ENCODE peak calls at places on chromosomes 2 and 18, in four cellular contexts. W, A, B and F are unnamed samples. For H3K9me1, the result is how much of the 10 kb centered on the place peaks cover.

GRCh38 chr2:158239271-158239670 is 137.6 kb downstream of the UPP2 start:
- DNase-seq in W (no peak), A (no peak), B (no peak), F (no peak)

GRCh38 chr2:54122939-54123338 is 7.5 kb downstream of the ACYP2 start:
- DNase-seq in W (peak), A (no peak), B (peak), F (no peak)

GRCh38 chr2:137467246-137467862 is 496.9 kb upstream of the HNMT start:
- DNase-seq in W (no peak), A (peak), B (no peak), F (peak)

GRCh38 chr2:131475831-131476230 is at the start of gene TUBA3D:
- DNase-seq in W (no peak), A (no peak), B (no peak), F (no peak)

GRCh38 chr2:119826370-119826961 is 66.7 kb downstream of the PTPN4 start:
- DNase-seq in W (peak), A (peak), B (no peak), F (peak)

GRCh38 chr2:239182981-239183791 is 217.6 kb downstream of the HDAC4 start:
- DNase-seq in W (no peak), A (no peak), B (no peak), F (no peak)

GRCh38 chr18:48837676-48838075 is 113.1 kb downstream of the SMAD7 start:
- DNase-seq in W (no peak), A (no peak), B (no peak), F (no peak)

GRCh38 chr2:239343946-239344856 is 56.6 kb downstream of the HDAC4 start:
- DNase-seq in W (no peak), A (no peak), B (no peak), F (no peak)

GRCh38 chr2:191860760-191861466 is 14.0 kb upstream of the CAVIN2 start:
- DNase-seq in W (no peak), A (no peak), B (no peak), F (no peak)

GRCh38 chr2:96108578-96109561 is 7.5 kb downstream of the ADRA2B start:
- DNase-seq in W (no peak), A (no peak), B (no peak), F (no peak)
- H3K9ac ChIP-seq in W (no peak), A (peak), B (no peak), F (no peak)

GRCh38 chr2:107588960-107589542 is 237.6 kb upstream of the RGPD4 start:
- DNase-seq in W (peak), A (no peak), B (no peak), F (no peak)
- H3K9me1 ChIP-seq in W (under half), A (under half), B (under half), F (under half)

GRCh38 chr2:240567872-240568677 is at the start of gene RNPEPL1:
- DNase-seq in W (no peak), A (peak), B (no peak), F (peak)

GRCh38 chr2:240565267-240566202 is 2.7 kb upstream of the RNPEPL1 start:
- DNase-seq in W (peak), A (peak), B (no peak), F (peak)

GRCh38 chr2:240564571-240565266 is 3.6 kb upstream of the RNPEPL1 start:
- DNase-seq in W (peak), A (no peak), B (no peak), F (no peak)

GRCh38 chr2:240567137-240567871 is 980 bp upstream of the RNPEPL1 start:
- DNase-seq in W (no peak), A (no peak), B (no peak), F (peak)

DNA sequence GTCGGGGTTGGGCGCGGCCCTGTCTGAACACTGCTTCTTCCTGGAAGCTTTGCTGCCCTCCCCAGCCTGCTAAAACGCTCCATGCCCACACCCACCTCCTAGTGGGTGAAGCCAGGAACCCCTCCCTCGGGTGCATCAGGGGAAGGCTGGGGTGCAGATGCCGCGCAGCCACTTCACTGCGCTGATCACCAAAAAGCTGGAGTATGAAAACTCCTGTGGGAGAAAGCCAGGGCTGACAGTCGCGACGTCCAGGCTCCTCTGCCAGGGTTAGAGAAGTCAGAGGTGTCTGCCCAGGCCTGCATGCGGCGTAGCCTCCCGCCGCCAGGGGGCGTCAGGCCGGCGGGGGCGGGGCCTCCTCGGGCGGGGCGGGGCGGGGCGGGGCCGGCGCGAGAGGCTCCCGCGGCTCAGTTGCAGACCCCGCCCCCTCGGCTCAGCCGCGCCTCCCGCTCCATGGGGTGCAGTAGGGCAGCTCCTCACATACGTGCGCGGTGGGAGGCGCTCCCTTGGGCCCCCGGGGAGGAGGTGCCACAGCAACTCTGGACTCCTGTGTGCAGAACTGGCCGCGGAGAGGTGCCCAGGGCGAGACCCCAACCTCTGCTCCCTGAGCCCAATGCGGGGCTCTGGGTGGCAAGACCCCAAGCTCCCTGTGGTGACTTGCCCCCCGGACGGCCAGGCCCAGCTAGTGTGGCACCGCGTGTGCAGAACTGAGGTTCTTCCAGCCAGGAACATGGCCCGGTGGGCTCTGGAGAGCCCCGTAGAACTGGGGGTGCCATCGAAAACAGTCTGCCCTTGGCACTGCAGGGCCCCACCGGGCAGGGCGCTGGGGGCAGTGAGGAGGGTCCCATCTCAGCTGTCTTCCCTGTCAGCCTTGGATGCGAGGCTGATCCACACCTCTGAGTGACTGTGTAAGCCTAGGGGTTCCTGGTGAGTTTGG is 1.8 kb upstream of the RNPEPL1 start:
- DNase-seq in W (peak), A (peak), B (no peak), F (peak)
- H3K4me2 ChIP-seq in W (peak), A (peak), B (peak), F (peak)

GRCh38 chr18:9706081-9706935 is 1.8 kb upstream of the RAB31 start:
- DNase-seq in W (peak), A (no peak), B (no peak), F (no peak)

GRCh38 chr18:9707381-9708056 is 582 bp upstream of the RAB31 start:
- DNase-seq in W (peak), A (no peak), B (no peak), F (peak)

GRCh38 chr18:9708882-9709877 is 1.1 kb downstream of the RAB31 start:
- DNase-seq in W (no peak), A (peak), B (no peak), F (peak)

GRCh38 chr18:9710037-9710436 is 1.9 kb downstream of the RAB31 start:
- DNase-seq in W (no peak), A (no peak), B (no peak), F (no peak)

DNA sequence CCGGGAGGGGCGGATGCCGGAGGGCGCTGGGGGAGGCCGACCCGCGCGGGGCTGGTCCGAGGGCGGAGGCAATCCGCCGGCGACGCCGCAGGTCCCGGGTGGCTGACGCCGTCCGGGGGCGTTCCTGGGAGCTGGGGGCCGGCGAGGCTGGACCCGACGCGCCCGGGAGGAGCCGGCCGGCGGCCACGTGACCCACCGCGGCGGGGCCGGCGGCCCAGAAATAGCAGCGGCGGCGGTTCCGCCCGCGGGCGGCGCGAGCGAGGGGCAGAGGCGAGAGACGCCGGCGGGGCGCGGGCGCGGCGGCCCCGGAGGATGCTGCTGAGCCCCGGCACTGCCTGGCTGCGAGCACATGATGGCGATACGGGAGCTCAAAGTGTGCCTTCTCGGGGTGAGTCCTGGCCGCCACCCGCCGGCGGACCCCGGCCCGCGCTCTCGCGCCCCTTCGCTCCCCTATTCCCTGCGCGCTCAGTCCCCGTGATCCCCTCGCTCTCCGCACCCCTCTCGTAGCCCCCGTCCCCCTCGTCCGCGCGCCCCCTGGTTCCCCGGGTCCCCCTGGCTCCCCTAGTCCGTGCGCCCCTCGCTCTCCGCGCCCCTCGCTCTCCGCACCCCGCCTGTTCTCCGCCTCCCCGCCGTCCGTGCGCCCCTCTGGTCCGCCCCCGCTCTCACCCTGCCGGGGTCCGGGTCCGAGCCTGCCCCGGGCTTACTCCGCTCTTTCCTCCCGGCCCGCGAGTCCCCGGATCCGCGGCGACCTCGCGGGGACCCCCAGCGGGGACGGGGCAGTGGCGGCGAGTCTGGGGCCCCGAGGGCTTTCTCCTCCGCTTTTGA is at the start of gene RAB31:
- DNase-seq in W (peak), A (peak), B (no peak), F (peak)
- H3K9ac ChIP-seq in W (peak), A (peak), B (peak), F (peak)

DNA sequence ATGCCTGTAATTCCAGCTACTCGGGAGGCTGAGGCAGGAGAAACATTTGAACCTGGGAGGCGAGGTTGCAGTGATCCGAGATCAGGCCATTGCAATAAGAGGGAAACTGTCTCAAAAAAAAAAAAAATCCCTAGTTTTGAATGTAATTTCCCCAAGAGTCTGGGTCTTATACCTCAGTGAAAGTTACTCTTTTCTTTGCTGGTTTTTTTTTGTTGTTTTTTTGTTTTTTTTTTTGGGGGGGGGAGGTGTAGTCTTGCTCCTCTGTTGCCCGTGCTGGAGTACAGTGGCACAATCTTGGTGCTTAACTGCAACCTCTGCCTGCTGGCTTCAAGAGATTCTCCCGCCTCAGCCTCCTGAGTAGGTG is 22.8 kb downstream of the EML4 start:
- DNase-seq in W (no peak), A (no peak), B (no peak), F (no peak)
- H3K9me1 ChIP-seq in W (under half), A (under half), B (under half), F (under half)